ENCODE peak calls at places on chromosome 4, in four cellular contexts. N is AG09319, W is B cell, J is osteoblast. A is an unnamed sample.

GRCh38 chr4:93199492-93199891 is 629.1 kb upstream of the ATOH1 start:
- DNase-seq in N (no peak), W (no peak), J (peak), A (peak)

GRCh38 chr4:1291996-1292702 is 2.5 kb downstream of the MAEA start:
- DNase-seq in N (no peak), W (no peak), J (peak), A (no peak)

GRCh38 chr4:139918994-139919393 is 235.0 kb downstream of the MAML3 start:
- DNase-seq in N (no peak), W (no peak), J (no peak), A (no peak)

GRCh38 chr4:152534541-152535231 is 1.2 kb downstream of the FBXW7 start:
- DNase-seq in N (no peak), W (peak), J (peak), A (no peak)

GRCh38 chr4:66956426-66956825 is 588.9 kb downstream of the CENPC start:
- DNase-seq in N (no peak), W (no peak), J (no peak), A (no peak)

GRCh38 chr4:84855774-84856173 is 110.7 kb downstream of the WDFY3 start:
- DNase-seq in N (no peak), W (no peak), J (peak), A (peak)

GRCh38 chr4:85932371-85933305 is 427.2 kb downstream of the MAPK10 start:
- DNase-seq in N (no peak), W (no peak), J (no peak), A (no peak)

GRCh38 chr4:25161599-25161960 is 1.3 kb upstream of the SEPSECS start:
- DNase-seq in N (no peak), W (no peak), J (no peak), A (no peak)

GRCh38 chr4:183540498-183540953 is 35.7 kb downstream of the ING2 start:
- DNase-seq in N (no peak), W (no peak), J (no peak), A (no peak)

GRCh38 chr4:13992975-13993495 is 365.5 kb upstream of the BOD1L1 start:
- DNase-seq in N (no peak), W (no peak), J (no peak), A (no peak)

GRCh38 chr4:165343353-165344191 is 16.1 kb downstream of the MSMO1 start:
- DNase-seq in N (no peak), W (no peak), J (no peak), A (peak)

GRCh38 chr4:93740890-93741289 is 87.7 kb upstream of the ATOH1 start:
- DNase-seq in N (no peak), W (no peak), J (no peak), A (no peak)

GRCh38 chr4:121228851-121229250 is 64.7 kb upstream of the TNIP3 start:
- DNase-seq in N (no peak), W (no peak), J (no peak), A (no peak)

GRCh38 chr4:128560754-128561495 is 248.6 kb upstream of the JADE1 start:
- DNase-seq in N (peak), W (no peak), J (no peak), A (peak)